ENCODE peak calls at places on chromosomes 12 and 14, in nine cellular contexts. N, Q, K, Y, B, P, A, S and F are unnamed samples.
A peak's percentile ranks its signal among the peaks of the same experiment; 100 is the strongest.

GRCh38 chr14:100103261-100104005 is 38.2 kb downstream of the EVL start:
- DNase-seq in N (peak; percentile 78), Q (no peak), K (no peak), Y (no peak), B (no peak), P (no peak), A (no peak), S (no peak), F (no peak)

GRCh38 chr12:94614288-94614721 is 36.1 kb downstream of the TMCC3 start:
- DNase-seq in N (no peak), Q (no peak), K (peak; percentile 7), Y (peak; percentile 76), B (no peak), P (no peak), A (no peak), S (no peak), F (no peak)

GRCh38 chr14:87332001-87332400 is 661.0 kb downstream of the GALC start:
- DNase-seq in N (peak; percentile 35), Q (peak; percentile 29), K (peak; percentile 32), Y (no peak), B (no peak), P (no peak), A (no peak), S (no peak), F (no peak)

GRCh38 chr12:106126441-106127288 is 12.1 kb downstream of the NUAK1 start:
- DNase-seq in N (peak; percentile 51), Q (no peak), K (no peak), Y (no peak), B (no peak), P (no peak), A (no peak), S (peak; percentile 96), F (no peak)

GRCh38 chr12:93678779-93679178 is 1.6 kb downstream of the CRADD start:
- DNase-seq in N (no peak), Q (no peak), K (no peak), Y (no peak), B (no peak), P (no peak), A (no peak), S (no peak), F (no peak)

GRCh38 chr14:62796431-62796830 is 248.8 kb downstream of the KCNH5 start:
- DNase-seq in N (no peak), Q (no peak), K (peak; percentile 15), Y (no peak), B (no peak), P (no peak), A (no peak), S (no peak), F (no peak)

GRCh38 chr14:68814376-68815287 is 21.8 kb upstream of the ZFP36L1 start:
- DNase-seq in N (peak; percentile 53), Q (no peak), K (no peak), Y (peak; percentile 85), B (peak; percentile 82), P (peak; percentile 48), A (peak; percentile 79), S (peak; percentile 78), F (no peak)

GRCh38 chr12:98456583-98457573 is 58.5 kb upstream of the TMPO start:
- DNase-seq in N (peak; percentile 52), Q (no peak), K (no peak), Y (peak; percentile 77), B (peak; percentile 18), P (peak; percentile 17), A (peak; percentile 47), S (no peak), F (no peak)

GRCh38 chr12:20237091-20237490 is 131.2 kb upstream of the PDE3A start:
- DNase-seq in N (no peak), Q (no peak), K (no peak), Y (no peak), B (no peak), P (no peak), A (no peak), S (no peak), F (no peak)

GRCh38 chr14:94474581-94475031 is 1.4 kb downstream of the SERPINA9 start:
- DNase-seq in N (no peak), Q (no peak), K (peak; percentile 29), Y (peak; percentile 38), B (no peak), P (no peak), A (no peak), S (peak; percentile 28), F (no peak)

GRCh38 chr14:60509438-60510253 is 700 bp downstream of the SIX6 start:
- DNase-seq in N (no peak), Q (no peak), K (no peak), Y (peak; percentile 86), B (no peak), P (peak; percentile 17), A (peak; percentile 15), S (no peak), F (no peak)

GRCh38 chr14:51750542-51750941 is 98.8 kb downstream of the FRMD6 start:
- DNase-seq in N (no peak), Q (no peak), K (no peak), Y (peak; percentile 83), B (no peak), P (no peak), A (no peak), S (peak; percentile 21), F (no peak)

GRCh38 chr14:77052281-77053044 is 24.0 kb upstream of the IRF2BPL start:
- DNase-seq in N (no peak), Q (no peak), K (no peak), Y (no peak), B (no peak), P (no peak), A (no peak), S (no peak), F (no peak)

GRCh38 chr14:98937712-98938505 is 334.1 kb downstream of the BCL11B start:
- DNase-seq in N (no peak), Q (no peak), K (no peak), Y (no peak), B (no peak), P (no peak), A (no peak), S (no peak), F (no peak)

GRCh38 chr14:77183896-77184295 is 2.3 kb downstream of the TMEM63C start:
- DNase-seq in N (no peak), Q (no peak), K (no peak), Y (no peak), B (no peak), P (no peak), A (no peak), S (no peak), F (no peak)

GRCh38 chr12:40946612-40947194 is 241.4 kb upstream of the PDZRN4 start:
- DNase-seq in N (peak; percentile 57), Q (no peak), K (peak; percentile 24), Y (peak; percentile 56), B (peak; percentile 32), P (no peak), A (peak; percentile 8), S (peak; percentile 51), F (no peak)

GRCh38 chr12:59134750-59135149 is 214.4 kb upstream of the LRIG3 start:
- DNase-seq in N (no peak), Q (no peak), K (no peak), Y (no peak), B (no peak), P (no peak), A (no peak), S (no peak), F (no peak)

GRCh38 chr12:22287056-22287455 is 47.5 kb downstream of the ST8SIA1 start:
- DNase-seq in N (no peak), Q (no peak), K (no peak), Y (no peak), B (no peak), P (no peak), A (no peak), S (no peak), F (no peak)

GRCh38 chr12:43937947-43938346 is 102.1 kb downstream of the TMEM117 start:
- DNase-seq in N (peak; percentile 17), Q (no peak), K (peak; percentile 12), Y (peak; percentile 43), B (peak; percentile 16), P (no peak), A (no peak), S (peak; percentile 16), F (no peak)

GRCh38 chr12:122527478-122527944 is 462 bp downstream of the KNTC1 start:
- DNase-seq in N (no peak), Q (no peak), K (peak; percentile 39), Y (peak; percentile 51), B (peak; percentile 60), P (no peak), A (peak; percentile 13), S (peak; percentile 42), F (no peak)

GRCh38 chr14:63011609-63012008 is 33.6 kb downstream of the KCNH5 start:
- DNase-seq in N (no peak), Q (no peak), K (no peak), Y (no peak), B (no peak), P (no peak), A (no peak), S (no peak), F (no peak)

GRCh38 chr12:62021808-62022207 is 238.4 kb upstream of the USP15 start:
- DNase-seq in N (no peak), Q (no peak), K (no peak), Y (peak; percentile 48), B (no peak), P (no peak), A (no peak), S (peak; percentile 26), F (no peak)
- TF ChIP-seq CTCF in N (no peak), Q (no peak), K (no peak), Y (peak; percentile 25), B (no peak), P (no peak), A (no peak), S (peak; percentile 10), F (no peak)

DNA sequence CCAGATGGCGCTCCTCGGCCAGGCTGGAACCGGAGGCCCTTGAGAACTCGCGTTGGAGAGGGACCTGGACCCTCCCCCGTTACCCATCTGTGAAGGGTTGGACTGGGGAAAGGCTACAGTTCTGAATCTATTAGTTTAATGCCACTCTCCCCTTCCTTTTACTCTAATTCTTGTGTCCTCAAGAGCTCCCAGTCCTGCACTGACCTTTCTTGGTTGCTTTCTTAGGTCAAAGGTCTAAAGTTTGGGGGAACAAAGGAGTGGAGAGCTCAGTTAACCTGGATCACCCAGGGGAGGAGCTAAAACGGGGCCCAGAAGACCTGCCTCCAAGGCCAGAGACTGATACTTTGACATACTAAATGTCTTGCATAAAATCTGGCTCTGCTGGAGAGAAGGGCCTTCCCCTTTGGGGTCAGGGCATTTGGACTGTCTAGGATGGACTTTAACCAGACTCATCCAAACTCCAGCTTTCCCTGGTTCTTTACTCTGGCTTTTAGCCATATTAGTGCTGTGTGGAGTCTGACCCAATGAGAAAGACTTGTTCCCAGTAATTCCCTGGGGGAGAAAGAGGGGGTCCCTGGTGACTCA is 923 bp upstream of the MLF2 start:
- DNase-seq in N (no peak), Q (no peak), K (no peak), Y (peak; percentile 98), B (no peak), P (no peak), A (no peak), S (no peak), F (no peak)
- TF ChIP-seq CTCF in N (peak; percentile 92), Q (peak; percentile 95), K (peak; percentile 40), Y (no peak), B (peak; percentile 94), P (no peak), A (no peak), S (peak; percentile 97), F (no peak)

GRCh38 chr12:108967869-108968540 is 52.9 kb downstream of the SVOP start:
- DNase-seq in N (no peak), Q (no peak), K (peak; percentile 9), Y (peak; percentile 86), B (peak; percentile 12), P (no peak), A (peak; percentile 29), S (peak; percentile 51), F (no peak)
- TF ChIP-seq CTCF in N (peak; percentile 39), Q (peak; percentile 28), K (peak; percentile 18), Y (peak; percentile 82), B (peak; percentile 50), P (peak; percentile 56), A (peak; percentile 27), S (peak; percentile 50), F (peak; percentile 42)

GRCh38 chr12:77932216-77932615 is 101.5 kb downstream of the NAV3 start:
- DNase-seq in N (no peak), Q (no peak), K (no peak), Y (peak; percentile 61), B (no peak), P (no peak), A (no peak), S (no peak), F (no peak)
- TF ChIP-seq CTCF in N (peak; percentile 14), Q (peak; percentile 16), K (no peak), Y (peak; percentile 68), B (peak; percentile 17), P (no peak), A (no peak), S (no peak), F (no peak)